ENCODE peak calls at places on chromosome 18, in six cellular contexts. F, M, W, B, N and I are unnamed samples.

GRCh38 chr18:46271488-46271887 is 167.3 kb downstream of the HAUS1 start:
- DNase-seq in B (no peak), W (no peak), F (no peak), N (no peak), M (no peak), I (no peak)

GRCh38 chr18:23967321-23968089 is 47.0 kb upstream of the TTC39C start:
- DNase-seq in B (no peak), N (no peak), F (no peak), M (no peak), W (no peak), I (no peak)

GRCh38 chr18:6593142-6593889 is 136.2 kb upstream of the ARHGAP28 start:
- DNase-seq in M (no peak), F (no peak), B (no peak), N (no peak), W (no peak), I (no peak)

GRCh38 chr18:76098728-76099514 is 396.1 kb downstream of the ZNF516 start:
- DNase-seq in N (no peak), M (no peak), F (no peak), B (no peak), W (no peak), I (no peak)

GRCh38 chr18:13260927-13261471 is 42.4 kb downstream of the LDLRAD4 start:
- DNase-seq in W (no peak), N (no peak), F (no peak), B (no peak), M (no peak), I (no peak)

GRCh38 chr18:60157810-60158209 is 214.8 kb downstream of the MC4R start:
- DNase-seq in N (no peak), B (no peak), M (no peak), F (no peak), W (no peak), I (no peak)

GRCh38 chr18:23593720-23594119 is 7.4 kb upstream of the NPC1 start:
- DNase-seq in F (peak; percentile 87), W (no peak), B (no peak), M (no peak), N (peak; percentile 84), I (no peak)

GRCh38 chr18:23141022-23141999 is 6.0 kb downstream of the CABLES1 start:
- DNase-seq in B (no peak), W (no peak), N (peak; percentile 38), F (no peak), M (no peak), I (no peak)

GRCh38 chr18:22032392-22032961 is 136.9 kb upstream of the GATA6 start:
- DNase-seq in W (no peak), N (peak; percentile 33), M (no peak), F (peak; percentile 92), B (peak; percentile 87), I (peak; percentile 8)

GRCh38 chr18:79680100-79680879 is 687 bp downstream of the CTDP1 start:
- DNase-seq in W (no peak), B (peak; percentile 43), F (peak; percentile 52), M (no peak), N (peak; percentile 71), I (peak; percentile 12)

GRCh38 chr18:78861706-78862105 is 117.9 kb upstream of the SALL3 start:
- DNase-seq in B (no peak), W (no peak), F (no peak), N (no peak), M (no peak), I (no peak)

GRCh38 chr18:79511671-79512301 is 116.1 kb downstream of the NFATC1 start:
- DNase-seq in N (no peak), M (no peak), B (no peak), W (peak; percentile 31), F (no peak), I (no peak)

GRCh38 chr18:22710628-22711380 is 222.3 kb upstream of the RBBP8 start:
- DNase-seq in F (peak; percentile 64), N (peak; percentile 54), M (no peak), B (no peak), W (no peak), I (no peak)

GRCh38 chr18:78740876-78741275 is 238.7 kb upstream of the SALL3 start:
- DNase-seq in W (peak; percentile 12), N (no peak), B (no peak), F (no peak), M (no peak), I (no peak)

GRCh38 chr18:63787673-63788072 is 12.5 kb downstream of the SERPINB7 start:
- DNase-seq in F (no peak), N (no peak), M (no peak), B (no peak), W (no peak), I (no peak)

GRCh38 chr18:28088477-28088876 is 88.5 kb downstream of the CDH2 start:
- DNase-seq in F (no peak), M (peak; percentile 51), B (no peak), W (peak; percentile 71), N (no peak), I (no peak)

GRCh38 chr18:28091197-28091596 is 85.7 kb downstream of the CDH2 start:
- DNase-seq in F (no peak), B (no peak), W (no peak), M (no peak), N (no peak), I (no peak)

GRCh38 chr18:28081516-28081915 is 95.4 kb downstream of the CDH2 start:
- DNase-seq in F (no peak), N (no peak), B (no peak), M (no peak), W (no peak), I (no peak)

GRCh38 chr18:28087173-28087563 is 89.8 kb downstream of the CDH2 start:
- DNase-seq in B (no peak), N (no peak), F (no peak), W (no peak), M (no peak), I (peak; percentile 33)

DNA sequence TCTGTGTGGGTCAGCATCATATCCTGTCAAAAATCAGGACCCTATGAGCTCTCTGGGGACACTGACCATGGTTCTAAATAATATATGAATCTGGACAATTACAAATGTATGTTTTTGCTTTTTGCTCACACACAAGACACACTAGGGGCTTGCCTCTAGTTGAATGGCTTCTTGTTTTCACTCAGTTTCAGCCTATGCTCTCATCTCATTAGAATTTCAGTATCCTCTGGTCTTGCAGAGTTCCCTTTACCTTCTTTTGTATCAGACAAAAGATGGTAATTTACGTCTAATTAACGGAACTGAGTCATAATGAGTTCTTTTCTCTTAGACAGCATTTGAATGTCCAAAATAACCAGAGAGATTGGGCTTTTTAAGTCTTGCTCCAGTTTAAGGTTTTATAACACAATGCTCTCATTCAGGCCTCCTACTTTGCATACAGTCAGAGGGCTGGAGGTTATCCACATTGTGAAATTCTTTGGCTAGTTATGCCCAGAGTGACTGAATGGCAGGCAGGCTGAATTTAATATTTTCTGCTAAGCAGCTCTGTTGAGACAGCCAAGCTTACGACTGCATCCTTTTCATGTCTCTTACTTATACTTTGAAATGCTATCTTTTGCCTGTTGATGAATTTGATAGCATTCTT is 90.3 kb downstream of the CDH2 start:
- DNase-seq in B (no peak), W (no peak), M (no peak), F (peak; percentile 68), N (no peak), I (peak; percentile 69)
- H3K4me1 ChIP-seq in B (no peaks in the 10 kb centered on the region), W (peaks cover 10% of the 10 kb centered on the region), M (peaks cover 9% of the 10 kb centered on the region), F (peaks cover 8% of the 10 kb centered on the region), N (peaks cover 4% of the 10 kb centered on the region), I (peaks cover 22% of the 10 kb centered on the region)

DNA sequence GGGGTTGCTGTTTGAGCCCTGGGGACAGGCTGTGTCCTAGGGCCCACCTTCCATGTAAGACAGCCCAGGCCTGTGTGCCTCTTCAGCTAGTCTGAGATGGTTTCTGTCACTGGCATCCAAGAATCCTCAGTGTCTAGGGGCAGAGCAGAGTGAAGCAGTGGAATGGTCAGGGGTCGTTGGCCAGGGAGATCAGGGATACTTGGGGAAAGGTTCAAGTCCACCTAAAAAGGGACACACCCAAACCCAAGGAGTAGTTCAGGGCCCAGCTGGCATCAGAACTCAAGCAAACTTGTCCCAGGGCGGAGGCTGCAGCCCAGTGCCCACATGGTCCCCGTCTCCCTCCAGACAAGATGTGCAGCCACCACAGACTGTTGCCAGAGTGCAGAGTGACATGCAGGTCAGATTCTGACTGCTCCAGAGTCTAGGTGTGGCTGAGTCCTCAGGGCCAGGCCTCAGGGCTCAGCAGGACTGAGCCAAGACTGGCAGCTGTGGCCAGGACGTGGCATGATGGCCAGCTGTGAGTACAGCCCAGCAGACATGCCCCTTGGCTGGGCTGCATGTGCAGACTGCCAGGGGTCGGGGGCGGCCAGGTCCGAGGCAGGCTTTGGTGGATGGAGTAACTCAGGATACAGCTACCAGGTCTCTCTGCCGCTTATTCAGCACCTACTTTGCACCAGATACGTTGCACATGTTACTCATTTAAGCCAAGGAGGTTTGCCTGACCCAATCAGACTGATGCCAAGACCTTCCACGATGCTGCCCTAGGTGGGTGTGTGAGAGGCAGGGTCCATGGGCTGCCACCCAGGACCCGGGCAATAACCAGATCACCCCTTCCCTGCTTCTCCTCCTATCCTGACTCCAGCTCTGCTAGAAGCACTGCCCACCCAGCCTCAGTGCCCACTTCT is 146.6 kb downstream of the SMAD7 start:
- DNase-seq in B (no peak), M (no peak), F (no peak), N (no peak), W (peak; percentile 22), I (no peak)
- H2AK5ac ChIP-seq in B (peak overlapping the region; percentile 10), M (no peak overlapping the region), F (no peak overlapping the region), N (no peak overlapping the region), W (no peak overlapping the region), I (no peak overlapping the region)

DNA sequence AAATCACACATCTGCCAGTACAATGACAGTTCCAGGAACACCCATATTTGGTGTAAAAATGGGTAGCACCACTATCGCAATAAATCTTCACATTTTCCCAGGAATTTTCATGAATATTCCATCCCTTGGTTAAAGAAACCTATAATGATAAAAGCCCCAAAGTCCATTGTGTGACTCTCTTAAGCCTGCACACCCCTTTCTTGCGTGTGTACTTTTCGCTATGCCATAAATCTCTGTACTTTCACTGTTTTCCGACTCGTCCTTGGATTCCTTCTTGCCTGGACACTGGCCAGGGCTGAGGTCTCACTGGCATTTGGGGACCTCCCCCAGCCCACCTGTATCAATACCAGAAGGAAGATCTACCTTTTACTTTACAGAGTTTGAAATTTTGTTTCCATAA is 172.3 kb downstream of the RNF152 start:
- DNase-seq in N (no peak), B (no peak), F (no peak), M (no peak), W (no peak), I (no peak)
- H3K14ac ChIP-seq in N (no peak overlapping the region), B (no peak overlapping the region), F (no peak overlapping the region), M (no peak overlapping the region), W (no peak overlapping the region), I (no peak overlapping the region)

DNA sequence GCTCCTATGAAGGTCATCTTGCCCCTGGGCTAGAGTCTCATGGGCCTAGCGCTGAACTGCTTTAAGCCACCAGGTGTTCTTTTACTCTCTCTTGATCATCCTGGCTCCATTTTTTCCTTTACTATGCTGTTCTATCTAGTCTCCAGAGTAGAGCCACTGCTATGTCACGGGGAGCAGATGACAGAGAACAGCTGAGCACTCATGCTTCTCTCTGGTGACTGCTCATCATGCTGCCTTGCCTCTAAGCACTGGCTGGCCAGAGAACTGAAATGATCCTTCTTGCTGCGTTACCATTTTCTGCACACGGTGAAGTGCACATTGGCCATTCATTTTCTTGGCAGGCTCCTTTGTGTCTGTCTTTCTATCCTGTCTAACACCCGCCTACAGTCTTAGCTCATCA is 86.0 kb downstream of the KCTD1 start:
- DNase-seq in N (no peak), M (no peak), F (no peak), W (no peak), B (no peak), I (no peak)
- H3K4me1 ChIP-seq in N (peaks cover 9% of the 10 kb centered on the region), M (peaks cover 3% of the 10 kb centered on the region), F (peaks cover 9% of the 10 kb centered on the region), W (no peaks in the 10 kb centered on the region), B (no peaks in the 10 kb centered on the region), I (no peaks in the 10 kb centered on the region)

DNA sequence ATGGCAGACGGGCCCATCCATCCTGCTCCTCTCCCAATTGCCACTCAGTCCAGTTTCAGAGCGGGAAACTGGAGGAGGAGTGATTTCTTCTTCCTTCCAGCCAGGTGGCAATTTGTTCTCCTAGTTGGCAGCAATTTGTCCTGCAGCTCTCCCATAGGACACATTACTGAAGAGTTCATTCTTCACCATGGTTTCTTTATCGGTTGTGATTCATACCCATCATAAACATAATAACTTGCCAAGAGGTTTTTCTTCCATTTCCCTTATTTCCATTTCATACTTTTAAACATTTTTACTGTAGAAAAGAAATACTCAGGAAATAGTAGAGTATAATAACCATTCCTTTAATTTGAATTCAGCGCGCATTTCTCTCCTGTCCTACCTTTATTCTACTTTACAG is 377.9 kb upstream of the RAB12 start:
- DNase-seq in W (no peak), M (no peak), B (no peak), N (no peak), F (peak; percentile 48), I (no peak)
- H2AK5ac ChIP-seq in W (no peak overlapping the region), M (no peak overlapping the region), B (no peak overlapping the region), N (no peak overlapping the region), F (no peak overlapping the region), I (no peak overlapping the region)